ENCODE peak calls at places on chromosomes 11 and 22, in seven cellular contexts. X, E, U, F, B, L and D are unnamed samples.

GRCh38 chr22:46576556-46577351 is 39.3 kb upstream of the CELSR1 start:
- DNase-seq in X (no peak), F (peak; percentile 70), U (peak; percentile 62), L (peak; percentile 91), B (peak; percentile 66), E (no peak), D (peak; percentile 54)

GRCh38 chr22:33070600-33070999 is 12.4 kb upstream of the SYN3 start:
- DNase-seq in X (no peak), F (no peak), U (no peak), B (no peak), E (no peak), L (no peak), D (no peak)

GRCh38 chr11:59097113-59097708 is 9.8 kb upstream of the FAM111B start:
- DNase-seq in L (peak; percentile 79), E (peak; percentile 47), F (peak; percentile 57), U (peak; percentile 59), X (no peak), B (peak; percentile 59), D (peak; percentile 67)

GRCh38 chr11:44634401-44635281 is 69.2 kb downstream of the CD82 start:
- DNase-seq in F (no peak), E (peak; percentile 94), X (no peak), B (peak; percentile 86), U (no peak), L (peak; percentile 76), D (no peak)

GRCh38 chr22:49270595-49271368 is 556.9 kb downstream of the BRD1 start:
- DNase-seq in B (no peak), X (no peak), E (no peak), L (peak; percentile 65), F (no peak), U (no peak), D (no peak)

GRCh38 chr11:12076840-12077534 is 33.4 kb upstream of the MICAL2 start:
- DNase-seq in E (no peak), U (no peak), L (no peak), X (no peak), B (peak; percentile 1), F (no peak), D (no peak)

GRCh38 chr11:122229078-122229477 is 113.1 kb upstream of the BLID start:
- DNase-seq in E (no peak), U (no peak), F (no peak), X (no peak), L (no peak), B (no peak), D (no peak)

GRCh38 chr11:111762981-111763643 is 3.1 kb downstream of the PPP2R1B start:
- DNase-seq in B (no peak), X (no peak), L (no peak), E (no peak), U (no peak), F (no peak), D (no peak)

GRCh38 chr11:116513894-116514293 is 258.9 kb downstream of the BUD13 start:
- DNase-seq in B (peak; percentile 64), X (no peak), E (no peak), U (peak; percentile 59), F (no peak), L (no peak), D (no peak)

GRCh38 chr11:95863486-95864140 is 60.3 kb downstream of the MTMR2 start:
- DNase-seq in F (no peak), E (no peak), U (no peak), X (no peak), B (no peak), L (no peak), D (no peak)

GRCh38 chr11:70244698-70245097 is 25.8 kb upstream of the PPFIA1 start:
- DNase-seq in L (no peak), X (no peak), U (no peak), F (no peak), B (no peak), E (peak; percentile 30), D (no peak)

GRCh38 chr11:17476317-17477083 is at the start of gene ABCC8:
- DNase-seq in B (no peak), X (no peak), U (no peak), F (no peak), E (no peak), L (no peak), D (no peak)

GRCh38 chr22:40723396-40723933 is 44.2 kb downstream of the MCHR1 start:
- DNase-seq in X (no peak), F (no peak), U (no peak), E (no peak), L (no peak), B (no peak), D (no peak)

GRCh38 chr11:35360059-35360530 is 59.3 kb downstream of the SLC1A2 start:
- DNase-seq in L (no peak), X (no peak), B (peak; percentile 54), E (no peak), F (no peak), U (no peak), D (no peak)

GRCh38 chr11:35363246-35364100 is 55.9 kb downstream of the SLC1A2 start:
- DNase-seq in B (no peak), F (no peak), X (no peak), U (no peak), L (no peak), E (peak; percentile 38), D (no peak)

GRCh38 chr11:35365395-35365794 is 54.0 kb downstream of the SLC1A2 start:
- DNase-seq in F (no peak), E (no peak), B (no peak), L (no peak), X (no peak), U (no peak), D (no peak)

GRCh38 chr11:35364101-35364780 is 55.1 kb downstream of the SLC1A2 start:
- DNase-seq in L (no peak), B (peak; percentile 54), U (no peak), X (peak; percentile 26), E (peak; percentile 87), F (no peak), D (no peak)

DNA sequence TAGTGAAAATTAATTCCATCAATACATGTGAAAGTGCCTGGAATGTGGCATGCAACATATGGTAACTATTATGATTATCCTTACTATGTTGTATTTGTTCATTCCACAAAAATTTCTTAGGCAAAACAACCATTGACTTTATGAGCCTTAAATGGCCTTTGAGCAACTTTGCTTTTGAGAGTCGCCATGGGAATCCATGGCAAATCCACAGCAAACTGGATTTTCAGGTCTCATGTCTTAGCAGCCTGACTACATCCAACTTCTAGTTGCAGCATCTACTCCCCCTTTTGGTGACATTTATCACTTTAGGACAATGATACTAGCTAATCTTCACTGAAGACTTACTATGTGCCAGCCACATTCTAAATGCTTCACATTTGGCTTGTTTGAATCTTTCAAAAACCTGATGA is 56.8 kb downstream of the SLC1A2 start:
- DNase-seq in U (no peak), E (no peak), L (no peak), B (no peak), F (no peak), X (no peak), D (no peak)
- H3K27ac ChIP-seq in U (no peak overlapping the region), E (peak overlapping the region; percentile 87), L (no peak overlapping the region), B (no peak overlapping the region), F (no peak overlapping the region), X (no peak overlapping the region), D (no peak overlapping the region)

GRCh38 chr11:128487978-128488377 is 99.4 kb downstream of the ETS1 start:
- DNase-seq in E (no peak), L (no peak), U (no peak), F (no peak), B (no peak), X (no peak), D (no peak)
- H3K27ac ChIP-seq in E (no peak overlapping the region), L (peak overlapping the region; percentile 85), U (no peak overlapping the region), F (no peak overlapping the region), B (no peak overlapping the region), X (no peak overlapping the region), D (peak overlapping the region; percentile 94)

GRCh38 chr11:57391546-57391945 is 1.1 kb upstream of the PRG2 start:
- DNase-seq in L (no peak), F (no peak), B (no peak), E (no peak), X (no peak), U (no peak), D (no peak)

GRCh38 chr11:57390535-57390934 is at the start of gene PRG2:
- DNase-seq in B (no peak), U (no peak), L (no peak), X (no peak), F (no peak), E (no peak), D (no peak)

GRCh38 chr11:57386178-57386945 is 4.1 kb downstream of the PRG2 start:
- DNase-seq in U (no peak), B (no peak), X (no peak), E (no peak), L (no peak), F (no peak), D (no peak)

GRCh38 chr11:57391111-57391510 is 661 bp upstream of the PRG2 start:
- DNase-seq in U (no peak), E (no peak), F (no peak), X (no peak), L (no peak), B (no peak), D (no peak)

DNA sequence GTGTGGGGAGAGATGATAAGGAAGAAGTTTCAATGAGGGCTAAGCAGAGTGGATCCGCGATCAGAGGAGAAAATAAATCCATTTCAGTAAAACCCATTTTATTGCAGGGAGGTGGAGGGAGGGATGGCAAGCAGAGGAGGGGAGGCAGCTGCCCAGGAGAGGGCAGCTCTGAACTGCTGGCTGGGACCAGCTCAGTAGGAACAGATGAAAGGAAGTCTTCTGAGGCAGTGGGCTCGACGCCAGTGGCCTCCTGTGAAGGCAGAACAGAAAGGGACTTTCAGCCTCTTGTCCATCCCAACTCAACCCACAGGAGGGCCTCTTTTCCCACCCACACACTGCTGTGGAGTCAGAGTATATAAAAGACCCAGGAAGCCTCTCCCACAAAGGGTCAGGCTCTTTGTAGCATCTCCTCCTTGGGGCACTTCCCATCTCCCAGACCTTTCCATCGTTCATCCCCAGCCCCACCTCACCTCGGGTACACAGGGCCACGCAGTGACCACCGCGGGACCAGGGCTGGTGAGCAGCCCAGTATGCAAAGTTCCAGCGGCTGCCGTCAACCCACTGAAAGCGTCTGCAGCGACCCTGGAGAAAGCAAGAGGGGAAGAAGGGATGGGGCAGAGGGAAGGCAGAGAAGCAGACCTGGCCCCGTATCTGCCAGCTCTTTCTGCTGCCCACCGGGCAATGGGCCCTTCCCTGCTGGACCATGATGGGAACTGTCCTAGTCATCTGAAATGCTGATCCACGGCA is 3.0 kb downstream of the PRG2 start:
- DNase-seq in L (no peak), U (no peak), F (no peak), E (peak; percentile 22), B (no peak), X (no peak), D (no peak)
- H3K27ac ChIP-seq in L (no peak overlapping the region), U (no peak overlapping the region), F (no peak overlapping the region), E (no peak overlapping the region), B (no peak overlapping the region), X (no peak overlapping the region), D (no peak overlapping the region)

DNA sequence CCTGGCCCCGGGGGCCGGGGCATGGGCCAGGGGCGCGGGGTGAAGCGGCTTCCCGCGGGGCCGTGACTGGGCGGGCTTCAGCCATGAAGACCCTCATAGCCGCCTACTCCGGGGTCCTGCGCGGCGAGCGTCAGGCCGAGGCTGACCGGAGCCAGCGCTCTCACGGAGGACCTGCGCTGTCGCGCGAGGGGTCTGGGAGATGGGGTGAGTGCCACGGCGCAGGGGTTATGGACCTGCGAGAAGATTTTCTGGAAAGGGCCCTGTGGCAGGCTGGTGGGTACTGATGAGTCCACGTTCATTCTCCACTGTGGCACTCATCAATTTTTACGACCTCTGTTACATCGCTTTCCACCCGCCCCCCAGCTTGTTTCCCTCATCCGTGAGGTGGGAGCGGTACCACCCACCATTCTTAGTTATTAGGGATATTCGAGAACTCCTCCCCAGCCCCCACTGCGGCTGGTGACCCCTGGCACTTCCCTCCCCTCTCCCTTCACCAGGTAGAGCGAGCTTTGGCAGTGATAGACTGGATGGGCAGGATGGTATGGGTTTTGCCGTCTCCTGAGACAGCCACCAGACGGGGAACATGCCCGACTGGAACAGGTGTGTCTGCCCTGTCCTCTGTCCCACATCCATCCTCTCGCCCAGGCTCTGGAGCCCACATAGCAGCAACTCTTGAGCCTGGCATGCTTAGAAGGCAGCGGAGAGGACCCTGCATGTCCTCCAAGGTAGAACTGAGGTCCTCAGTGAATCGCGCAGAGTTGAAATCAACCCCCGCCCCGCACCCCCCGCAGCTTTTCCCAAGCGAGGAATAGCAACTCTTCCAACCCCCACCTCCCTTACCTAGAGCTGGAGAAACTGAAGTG is 562 bp downstream of the DGAT2 start:
- DNase-seq in B (no peak), F (no peak), E (no peak), L (no peak), U (no peak), X (no peak), D (no peak)
- H3K27ac ChIP-seq in B (peak overlapping the region; percentile 99), F (peak overlapping the region; percentile 71), E (no peak overlapping the region), L (peak overlapping the region; percentile 91), U (no peak overlapping the region), X (no peak overlapping the region), D (no peak overlapping the region)